ENCODE peak calls at places on chromosome 17, in four cellular contexts. B is A549, Q is IMR-90, Z is K562. A is an unnamed sample.
A peak's percentile ranks its signal among the peaks of the same experiment; 100 is the strongest.

GRCh38 chr17:29789186-29790170 is 140.6 kb downstream of the SSH2 start:
- DNase-seq in B (no peak), Q (no peak), Z (no peak), A (no peak)

GRCh38 chr17:15384142-15384803 is 42.9 kb upstream of the TEKT3 start:
- DNase-seq in B (no peak), Q (peak; percentile 25), Z (no peak), A (no peak)

GRCh38 chr17:15456972-15457722 is 10.3 kb downstream of the CDRT4 start:
- DNase-seq in B (no peak), Q (peak; percentile 84), Z (no peak), A (peak; percentile 61)

GRCh38 chr17:57902117-57902799 is 52.4 kb upstream of the MRPS23 start:
- DNase-seq in B (no peak), Q (no peak), Z (no peak), A (no peak)

GRCh38 chr17:65712383-65713267 is 151.2 kb upstream of the AXIN2 start:
- DNase-seq in B (no peak), Q (no peak), Z (no peak), A (no peak)

GRCh38 chr17:44801880-44802279 is 28.2 kb downstream of the GJC1 start:
- DNase-seq in B (no peak), Q (no peak), Z (no peak), A (no peak)

GRCh38 chr17:19239544-19239943 is 2.4 kb downstream of the EPN2 start:
- DNase-seq in B (no peak), Q (no peak), Z (no peak), A (no peak)

GRCh38 chr17:44930667-44931066 is 15.4 kb upstream of the GFAP start:
- DNase-seq in B (no peak), Q (no peak), Z (no peak), A (no peak)

GRCh38 chr17:45227631-45228120 is 6.0 kb downstream of the FMNL1 start:
- DNase-seq in B (no peak), Q (no peak), Z (no peak), A (no peak)

GRCh38 chr17:4678448-4679026 is 25.4 kb downstream of the PELP1 start:
- DNase-seq in B (peak; percentile 43), Q (peak; percentile 96), Z (peak; percentile 19), A (peak; percentile 39)

GRCh38 chr17:7745748-7746470 is 28.4 kb downstream of the DNAH2 start:
- DNase-seq in B (peak; percentile 75), Q (peak; percentile 76), Z (no peak), A (peak; percentile 61)

GRCh38 chr17:9239821-9240658 is 218.7 kb downstream of the NTN1 start:
- DNase-seq in B (peak; percentile 66), Q (peak; percentile 39), Z (peak; percentile 95), A (no peak)

GRCh38 chr17:34797724-34798123 is 163.5 kb downstream of the CCT6B start:
- DNase-seq in B (peak; percentile 31), Q (peak; percentile 18), Z (peak; percentile 75), A (peak; percentile 6)

GRCh38 chr17:61485067-61485775 is 33.0 kb downstream of the TBX4 start:
- DNase-seq in B (no peak), Q (peak; percentile 45), Z (no peak), A (no peak)

GRCh38 chr17:61486135-61487120 is 34.2 kb downstream of the TBX4 start:
- DNase-seq in B (no peak), Q (no peak), Z (no peak), A (no peak)

GRCh38 chr17:61482467-61482866 is 30.2 kb downstream of the TBX4 start:
- DNase-seq in B (no peak), Q (no peak), Z (no peak), A (no peak)

GRCh38 chr17:61483778-61484116 is 31.5 kb downstream of the TBX4 start:
- DNase-seq in B (no peak), Q (no peak), Z (no peak), A (no peak)

GRCh38 chr17:61484174-61484573 is 32.0 kb downstream of the TBX4 start:
- DNase-seq in B (no peak), Q (no peak), Z (no peak), A (no peak)
- TF ChIP-seq MAZ in B (no peak), Q (no peak), Z (no peak), A (no peak)

GRCh38 chr17:5866978-5867377 is 203.2 kb upstream of the WSCD1 start:
- DNase-seq in B (no peak), Q (no peak), Z (no peak), A (no peak)
- TF ChIP-seq SMC3 in B (no peak), Q (no peak), Z (no peak), A (no peak)

GRCh38 chr17:78486946-78487680 is 90.1 kb downstream of the DNAH17 start:
- DNase-seq in B (no peak), Q (no peak), Z (no peak), A (no peak)
- TF ChIP-seq MAZ in B (no peak), Q (no peak), Z (no peak), A (no peak)

GRCh38 chr17:80364091-80364691 is 50.8 kb upstream of the ENDOV start:
- DNase-seq in B (peak; percentile 37), Q (no peak), Z (no peak), A (peak; percentile 20)

GRCh38 chr17:80362428-80363119 is 52.4 kb upstream of the ENDOV start:
- DNase-seq in B (no peak), Q (peak; percentile 83), Z (peak; percentile 20), A (no peak)

GRCh38 chr17:80363518-80364090 is 51.4 kb upstream of the ENDOV start:
- DNase-seq in B (no peak), Q (no peak), Z (no peak), A (no peak)

GRCh38 chr17:80361495-80362220 is 53.3 kb upstream of the ENDOV start:
- DNase-seq in B (peak; percentile 40), Q (no peak), Z (peak; percentile 58), A (no peak)

DNA sequence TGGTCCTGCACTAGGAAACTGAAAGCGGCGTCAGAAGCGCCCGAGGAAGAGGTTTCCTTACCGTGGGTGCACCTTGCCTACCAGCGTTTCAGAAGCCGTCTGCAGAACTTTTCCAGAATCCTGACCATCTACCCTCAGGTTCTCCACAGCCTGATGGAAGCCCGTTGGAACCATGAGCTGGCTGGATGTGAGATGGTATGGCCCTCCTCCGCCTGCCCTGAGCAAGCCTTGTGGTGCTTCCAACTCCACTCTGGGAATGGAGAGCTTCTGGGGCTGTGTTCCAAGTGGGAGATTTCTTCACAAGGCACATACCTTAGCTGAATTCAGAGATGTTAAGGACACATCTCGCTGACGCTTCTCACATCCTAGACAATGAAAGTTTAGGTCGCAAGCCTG is 51.8 kb upstream of the ENDOV start:
- DNase-seq in B (no peak), Q (no peak), Z (no peak), A (no peak)
- TF ChIP-seq SMC3 in B (no peak), Q (no peak), Z (no peak), A (no peak)

DNA sequence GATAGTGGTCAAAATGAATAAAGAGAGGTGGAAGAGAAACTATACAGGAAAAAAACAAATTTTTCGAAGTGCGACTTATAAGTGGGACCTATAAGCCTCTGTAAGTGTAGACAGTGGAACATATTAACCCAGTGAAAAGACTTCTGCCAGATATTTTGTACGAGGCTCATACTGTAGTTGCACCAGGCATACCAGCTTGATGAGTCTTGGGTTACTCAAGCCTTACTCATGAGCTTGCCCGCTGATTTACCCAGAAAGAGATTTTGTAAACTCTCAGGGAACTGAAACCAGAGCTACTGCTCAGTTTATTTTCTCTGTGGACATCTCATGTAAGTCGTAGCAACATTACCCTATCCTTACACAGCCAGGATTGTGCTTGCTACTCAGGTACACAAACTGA is 708.0 kb upstream of the SOX9 start:
- DNase-seq in B (peak; percentile 79), Q (peak; percentile 99), Z (no peak), A (no peak)
- TF ChIP-seq MAZ in B (no peak), Q (no peak), Z (no peak), A (no peak)

GRCh38 chr17:64130559-64131001 is 636 bp upstream of the ERN1 start:
- DNase-seq in B (no peak), Q (peak; percentile 80), Z (no peak), A (no peak)
- TF ChIP-seq SMC3 in B (no peak), Q (no peak), Z (no peak), A (no peak)

GRCh38 chr17:71974051-71974450 is 146.8 kb upstream of the SOX9 start:
- DNase-seq in B (no peak), Q (no peak), Z (no peak), A (no peak)
- TF ChIP-seq MAZ in B (no peak), Q (no peak), Z (no peak), A (no peak)

GRCh38 chr17:2701161-2701995 is 10.2 kb downstream of the CLUH start:
- DNase-seq in B (no peak), Q (no peak), Z (no peak), A (no peak)
- TF ChIP-seq SMC3 in B (no peak), Q (no peak), Z (no peak), A (no peak)

GRCh38 chr17:73611630-73612029 is 32.6 kb downstream of the SDK2 start:
- DNase-seq in B (no peak), Q (no peak), Z (no peak), A (no peak)

GRCh38 chr17:73616120-73616872 is 27.9 kb downstream of the SDK2 start:
- DNase-seq in B (no peak), Q (no peak), Z (no peak), A (no peak)

GRCh38 chr17:73613271-73613941 is 30.8 kb downstream of the SDK2 start:
- DNase-seq in B (no peak), Q (no peak), Z (no peak), A (no peak)

GRCh38 chr17:73612074-73612473 is 32.2 kb downstream of the SDK2 start:
- DNase-seq in B (no peak), Q (no peak), Z (no peak), A (no peak)

GRCh38 chr17:73613947-73614655 is 30.1 kb downstream of the SDK2 start:
- DNase-seq in B (no peak), Q (no peak), Z (no peak), A (no peak)
- TF ChIP-seq MAZ in B (no peak), Q (no peak), Z (no peak), A (no peak)

DNA sequence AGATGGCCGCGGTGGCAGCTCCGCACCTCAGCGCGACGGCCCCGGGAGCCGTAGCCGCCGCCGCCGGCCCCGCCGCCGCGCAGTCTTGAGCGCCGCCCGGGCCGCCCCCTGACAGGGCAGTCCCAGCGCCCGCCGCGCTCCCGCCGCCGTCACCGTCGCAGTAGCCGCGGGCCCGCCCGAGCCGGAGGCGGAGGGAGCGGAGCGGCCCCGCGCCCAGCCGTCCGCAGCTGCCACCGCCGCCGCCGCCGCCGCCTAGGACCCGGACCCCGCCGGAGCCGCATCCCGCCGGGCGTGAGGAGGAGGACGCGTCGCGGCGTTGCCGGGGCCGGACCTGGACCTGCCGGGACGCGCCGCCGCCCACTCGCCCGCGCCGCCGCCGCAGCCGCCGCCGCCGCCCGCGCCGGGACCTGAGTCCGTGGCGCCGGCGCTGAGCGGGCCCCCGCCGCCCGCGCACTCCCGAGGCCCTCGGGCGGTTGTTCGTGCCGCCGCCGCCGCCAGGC is 263 bp downstream of the TNRC6C start:
- DNase-seq in B (peak; percentile 33), Q (no peak), Z (no peak), A (no peak)
- TF ChIP-seq SMC3 in B (no peak), Q (no peak), Z (no peak), A (no peak)

A was measured in HepG2.